ENCODE peak calls at places on chromosomes 6 and 20, in seven cellular contexts. T is neural crest cell, R is stomach, B is choroid plexus epithelial cell, Z is type B pancreatic cell, Q is MM.1S, N is nephron progenitor cell. M is an unnamed sample.

GRCh38 chr20:7650081-7650480 is 290.2 kb downstream of the HAO1 start:
- DNase-seq in T (no peak), R (no peak), N (no peak), B (no peak), Z (no peak), Q (no peak), M (no peak)

GRCh38 chr20:17316316-17317038 is 89.6 kb downstream of the PCSK2 start:
- DNase-seq in N (no peak), Z (no peak), B (no peak), T (no peak), R (no peak), Q (no peak), M (no peak)

GRCh38 chr6:132820629-132821381 is 6.4 kb downstream of the RPS12 start:
- DNase-seq in Q (no peak), Z (no peak), N (no peak), R (no peak), T (no peak), B (peak; percentile 37), M (peak; percentile 31)

GRCh38 chr6:138653435-138653834 is 120.1 kb upstream of the CCDC28A start:
- DNase-seq in T (no peak), R (no peak), N (no peak), Z (no peak), Q (no peak), B (no peak), M (no peak)

GRCh38 chr20:19370076-19371075 is 157.9 kb downstream of the SLC24A3 start:
- DNase-seq in R (no peak), Z (no peak), T (no peak), N (no peak), Q (no peak), B (no peak), M (no peak)

GRCh38 chr6:30075987-30076311 is 380 bp upstream of the RNF39 start:
- DNase-seq in Q (no peak), N (no peak), B (no peak), Z (no peak), R (peak; percentile 75), T (no peak), M (peak; percentile 92)

GRCh38 chr20:64268180-64268579 is 12.6 kb downstream of the PCMTD2 start:
- DNase-seq in T (no peak), Z (no peak), B (peak; percentile 40), Q (no peak), R (no peak), N (no peak), M (no peak)

GRCh38 chr6:18601515-18602035 is 214.4 kb downstream of the RNF144B start:
- DNase-seq in N (no peak), R (no peak), Q (no peak), T (no peak), Z (no peak), B (no peak), M (no peak)

GRCh38 chr6:3438190-3439167 is 18.4 kb downstream of the SLC22A23 start:
- DNase-seq in T (no peak), B (peak; percentile 95), Q (no peak), Z (no peak), R (no peak), N (peak; percentile 47), M (peak; percentile 88)

GRCh38 chr6:136510782-136511181 is 39.4 kb downstream of the MAP7 start:
- DNase-seq in B (no peak), N (no peak), R (no peak), Z (no peak), T (no peak), Q (peak; percentile 25), M (peak; percentile 24)

GRCh38 chr6:69311888-69312287 is 484.9 kb downstream of the LMBRD1 start:
- DNase-seq in R (no peak), B (no peak), N (no peak), Q (no peak), Z (no peak), T (no peak), M (no peak)
- TF ChIP-seq CTCF in R (no peak), B (no peak), N (no peak), Q (no peak), Z (no peak), T (no peak), M (no peak)

GRCh38 chr6:156017838-156018237 is 562.2 kb upstream of the NOX3 start:
- DNase-seq in T (no peak), N (no peak), Q (no peak), Z (no peak), B (no peak), R (no peak), M (no peak)
- TF ChIP-seq CTCF in T (no peak), N (no peak), Q (no peak), Z (no peak), B (no peak), R (no peak), M (no peak)

GRCh38 chr20:37392441-37393195 is 46.7 kb downstream of the SRC start:
- DNase-seq in R (no peak), Q (peak; percentile 47), N (no peak), B (peak; percentile 48), T (no peak), Z (no peak), M (no peak)
- TF ChIP-seq CTCF in R (no peak), Q (peak; percentile 43), N (no peak), B (peak; percentile 59), T (peak; percentile 47), Z (peak; percentile 60), M (peak; percentile 28)

DNA sequence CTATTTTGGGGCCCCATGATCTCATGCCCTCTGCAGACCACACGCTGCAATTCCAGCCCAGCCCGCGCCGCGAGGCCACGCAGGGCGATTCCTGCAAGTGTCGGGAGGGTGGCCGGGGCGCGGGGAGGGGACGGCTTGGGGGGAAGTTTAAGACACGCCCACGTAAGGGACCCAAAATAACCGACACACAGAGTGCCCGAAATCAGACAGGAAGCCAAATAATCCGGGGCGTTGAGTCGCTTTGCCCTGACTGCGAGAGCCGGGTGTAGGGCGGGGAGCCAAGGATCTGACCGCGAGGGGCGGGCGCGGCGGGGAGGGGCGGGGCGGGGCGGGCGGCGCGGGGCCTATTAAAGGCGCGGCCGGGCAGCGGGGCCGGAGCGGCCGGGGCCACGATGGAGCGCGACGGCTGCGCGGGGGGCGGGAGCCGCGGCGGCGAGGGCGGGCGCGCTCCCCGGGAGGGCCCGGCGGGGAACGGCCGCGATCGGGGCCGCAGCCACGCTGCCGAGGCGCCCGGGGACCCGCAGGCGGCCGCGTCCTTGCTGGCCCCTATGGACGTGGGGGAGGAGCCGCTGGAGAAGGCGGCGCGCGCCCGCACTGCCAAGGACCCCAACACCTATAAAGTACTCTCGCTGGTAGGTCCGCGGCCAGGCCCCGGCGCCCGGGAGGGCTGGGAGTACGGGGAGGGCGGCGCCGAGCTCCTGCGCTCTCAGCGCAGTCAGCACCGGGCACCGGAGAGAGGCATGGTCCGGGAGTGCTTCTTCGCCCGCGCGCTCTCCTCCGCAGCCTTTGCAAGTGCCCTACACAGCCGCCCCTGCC is at the start of gene ENPP1:
- DNase-seq in Q (peak; percentile 91), B (peak; percentile 60), R (peak; percentile 69), N (peak; percentile 76), T (peak; percentile 61), Z (peak; percentile 74), M (peak; percentile 55)
- TF ChIP-seq CTCF in Q (peak; percentile 47), B (peak; percentile 22), R (peak; percentile 31), N (no peak), T (peak; percentile 44), Z (peak; percentile 62), M (no peak)

GRCh38 chr6:167968091-167968490 is 29.4 kb upstream of the KIF25 start:
- DNase-seq in R (no peak), T (peak; percentile 28), Q (no peak), B (peak; percentile 22), N (peak; percentile 46), Z (no peak), M (peak; percentile 54)
- TF ChIP-seq CTCF in R (peak; percentile 29), T (peak; percentile 60), Q (no peak), B (peak; percentile 58), N (peak; percentile 49), Z (peak; percentile 66), M (peak; percentile 65)

DNA sequence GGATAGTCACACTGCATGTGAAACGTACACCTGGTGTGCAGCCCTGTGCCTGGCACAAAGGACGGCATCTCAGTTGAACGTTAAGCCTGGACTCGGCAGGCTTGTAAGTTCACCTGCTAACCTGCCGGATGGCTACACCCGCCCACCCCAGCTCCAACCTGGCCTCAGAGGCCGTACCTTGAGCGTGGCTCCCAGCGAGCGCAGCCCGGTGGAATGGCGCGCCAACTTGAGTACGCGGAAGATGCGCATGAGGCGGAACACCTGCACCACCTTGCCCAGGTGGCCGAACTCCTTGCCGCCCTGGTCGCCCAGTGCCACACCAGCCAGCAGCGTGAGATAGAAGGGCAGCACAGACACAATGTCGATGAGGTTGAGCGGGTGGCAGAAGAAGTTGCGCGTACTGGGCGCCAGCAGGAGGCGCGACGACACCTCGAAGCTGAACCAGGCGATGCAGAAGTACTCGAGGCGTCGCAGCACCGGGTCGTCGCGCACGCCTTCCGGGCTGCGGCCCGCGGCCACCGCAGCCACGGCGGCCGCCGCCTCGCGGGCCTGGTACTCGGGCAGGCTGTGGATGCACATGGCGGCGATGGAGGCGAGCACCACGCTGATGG is 3.3 kb downstream of the KCNS1 start:
- DNase-seq in T (no peak), N (no peak), Q (no peak), R (no peak), B (peak; percentile 59), Z (no peak), M (peak; percentile 69)
- TF ChIP-seq CTCF in T (no peak), N (no peak), Q (no peak), R (no peak), B (peak; percentile 57), Z (no peak), M (peak; percentile 49)

GRCh38 chr6:152118678-152119077 is 311.2 kb downstream of the ESR1 start:
- DNase-seq in N (no peak), Z (no peak), Q (peak; percentile 21), T (no peak), B (peak; percentile 34), R (no peak), M (peak; percentile 17)
- TF ChIP-seq CTCF in N (no peak), Z (no peak), Q (no peak), T (no peak), B (peak; percentile 41), R (no peak), M (no peak)

GRCh38 chr20:31547017-31547675 is 32.9 kb downstream of the HM13 start:
- DNase-seq in N (peak; percentile 76), B (peak; percentile 93), Z (peak; percentile 86), Q (peak; percentile 88), R (peak; percentile 86), T (peak; percentile 62), M (peak; percentile 89)
- TF ChIP-seq CTCF in N (no peak), B (peak; percentile 23), Z (peak; percentile 37), Q (no peak), R (no peak), T (no peak), M (no peak)

M was measured in epithelial cell of esophagus.